ENCODE peak calls at places on chromosomes 16 and 17, in six cellular contexts. O is NCI-H1105 treated with DMSO at 0.1 percent for 48 hours, E is AG04450, Y is Kasumi-1, L is GM04503, P is NCI-H2081. I is an unnamed sample.
A peak's percentile ranks its signal among the peaks of the same experiment; 100 is the strongest.

GRCh38 chr17:19357351-19358140 is 5.0 kb downstream of the B9D1 start:
- DNase-seq in O (no peak), L (no peak), Y (no peak), E (no peak), P (no peak), I (no peak)

GRCh38 chr17:60284709-60285108 is 107.2 kb downstream of the USP32 start:
- DNase-seq in P (no peak), E (no peak), O (no peak), Y (no peak), L (no peak), I (no peak)

GRCh38 chr16:78183886-78184553 is 84.6 kb downstream of the WWOX start:
- DNase-seq in Y (no peak), E (no peak), L (no peak), O (peak; percentile 55), P (peak; percentile 81), I (no peak)

GRCh38 chr17:3556905-3557767 is 476 bp downstream of the TRPV3 start:
- DNase-seq in Y (no peak), O (no peak), P (no peak), E (no peak), L (no peak), I (no peak)

GRCh38 chr16:58127033-58127556 is 2.1 kb downstream of the CFAP20 start:
- DNase-seq in E (no peak), L (peak; percentile 65), Y (peak; percentile 52), P (peak; percentile 44), O (no peak), I (no peak)

GRCh38 chr17:7650509-7651096 is at the start of gene ATP1B2:
- DNase-seq in Y (peak; percentile 9), P (no peak), L (no peak), O (peak; percentile 60), E (no peak), I (peak; percentile 72)

GRCh38 chr16:29667755-29668154 is 4.7 kb downstream of the SPN start:
- DNase-seq in P (no peak), L (no peak), O (no peak), Y (no peak), E (no peak), I (no peak)

GRCh38 chr17:78387982-78388941 is 9.8 kb downstream of the PGS1 start:
- DNase-seq in O (no peak), L (no peak), E (no peak), P (no peak), Y (peak; percentile 99), I (no peak)

GRCh38 chr17:77963441-77963840 is 4.9 kb downstream of the TNRC6C start:
- DNase-seq in Y (peak; percentile 97), L (peak; percentile 84), P (peak; percentile 52), E (peak; percentile 80), O (peak; percentile 47), I (no peak)

GRCh38 chr17:18377437-18378204 is at the start of gene EVPLL:
- DNase-seq in E (no peak), L (no peak), Y (no peak), O (no peak), P (no peak), I (no peak)

GRCh38 chr16:57738844-57739243 is 3.3 kb downstream of the KATNB1 start:
- DNase-seq in P (no peak), E (no peak), Y (no peak), L (no peak), O (no peak), I (no peak)

I was measured in H1.